ENCODE peak calls at places on chromosomes 12 and 14, in eight cellular contexts. K is tibial artery; M is GM23248; A is CD4-positive, CD25-positive, alpha-beta regulatory T cell; Q is Panc1; P is neural progenitor cell; S is esophagus squamous epithelium; G is WERI-Rb-1. U is an unnamed sample.

GRCh38 chr12:121595520-121595919 is 14.7 kb upstream of the KDM2B start:
- DNase-seq in K (no peak), M (no peak), A (no peak), Q (no peak), P (no peak), S (no peak), G (no peak), U (no peak)

GRCh38 chr14:95272057-95272456 is 47.7 kb downstream of the CLMN start:
- DNase-seq in K (no peak), M (no peak), A (no peak), Q (no peak), P (no peak), S (no peak), G (no peak), U (no peak)

GRCh38 chr12:123397400-123397799 is 13.5 kb downstream of the KMT5A start:
- DNase-seq in K (no peak), M (peak), A (no peak), Q (no peak), P (no peak), S (no peak), G (no peak), U (no peak)

GRCh38 chr12:46071335-46071734 is 81.0 kb upstream of the SCAF11 start:
- DNase-seq in K (no peak), M (peak), A (no peak), Q (no peak), P (no peak), S (no peak), G (no peak), U (no peak)

GRCh38 chr12:99985129-99985570 is 414 bp upstream of the ANKS1B start:
- DNase-seq in K (no peak), M (peak), A (no peak), Q (no peak), P (no peak), S (no peak), G (no peak), U (no peak)

GRCh38 chr12:75852143-75852542 is 179.4 kb downstream of the PHLDA1 start:
- DNase-seq in K (no peak), M (peak), A (no peak), Q (no peak), P (no peak), S (no peak), G (no peak), U (no peak)

GRCh38 chr12:42589465-42590323 is at the start of gene PRICKLE1:
- DNase-seq in K (no peak), M (peak), A (no peak), Q (no peak), P (peak), S (no peak), G (peak), U (no peak)

GRCh38 chr12:65725376-65725775 is 98.9 kb upstream of the HMGA2 start:
- DNase-seq in K (no peak), M (peak), A (no peak), Q (no peak), P (no peak), S (no peak), G (no peak), U (no peak)

GRCh38 chr12:51954465-51955361 is 3.2 kb downstream of the ACVR1B start:
- DNase-seq in K (no peak), M (peak), A (no peak), Q (no peak), P (no peak), S (no peak), G (no peak), U (no peak)

GRCh38 chr14:101062065-101062450 is 158.5 kb upstream of the RTL1 start:
- DNase-seq in K (peak), M (no peak), A (no peak), Q (no peak), P (peak), S (no peak), G (no peak), U (no peak)

GRCh38 chr14:79044894-79045624 is 874.9 kb downstream of the NRXN3 start:
- DNase-seq in K (no peak), M (peak), A (no peak), Q (peak), P (peak), S (no peak), G (no peak), U (peak)

GRCh38 chr14:103073876-103074698 is 9.9 kb upstream of the LBHD2 start:
- DNase-seq in K (no peak), M (peak), A (no peak), Q (no peak), P (no peak), S (no peak), G (no peak), U (no peak)

GRCh38 chr12:19967486-19967885 is 400.9 kb upstream of the PDE3A start:
- DNase-seq in K (no peak), M (peak), A (no peak), Q (no peak), P (no peak), S (no peak), G (no peak), U (peak)

GRCh38 chr12:24895612-24896011 is 53.3 kb downstream of the BCAT1 start:
- DNase-seq in K (no peak), M (peak), A (no peak), Q (no peak), P (no peak), S (no peak), G (no peak), U (no peak)

GRCh38 chr14:105437723-105438500 is 18.3 kb downstream of the MTA1 start:
- DNase-seq in K (no peak), M (no peak), A (no peak), Q (no peak), P (no peak), S (no peak), G (no peak), U (no peak)

GRCh38 chr14:54762296-54762695 is 140.3 kb downstream of the GCH1 start:
- DNase-seq in K (no peak), M (peak), A (no peak), Q (no peak), P (no peak), S (no peak), G (no peak), U (no peak)

GRCh38 chr12:101891462-101891971 is 14.1 kb downstream of the DRAM1 start:
- DNase-seq in K (no peak), M (peak), A (no peak), Q (no peak), P (no peak), S (no peak), G (no peak), U (peak)

GRCh38 chr14:83566567-83566966 is 1963.4 kb upstream of the FLRT2 start:
- DNase-seq in K (no peak), M (no peak), A (no peak), Q (no peak), P (no peak), S (no peak), G (no peak), U (no peak)

GRCh38 chr12:38664661-38665269 is 240.6 kb downstream of the CPNE8 start:
- DNase-seq in K (no peak), M (peak), A (no peak), Q (no peak), P (peak), S (no peak), G (peak), U (no peak)

GRCh38 chr14:67440513-67440912 is 28.5 kb upstream of the PLEK2 start:
- DNase-seq in K (no peak), M (no peak), A (no peak), Q (no peak), P (no peak), S (no peak), G (no peak), U (no peak)

GRCh38 chr12:89856431-89856830 is 147.8 kb upstream of the ATP2B1 start:
- DNase-seq in K (no peak), M (peak), A (no peak), Q (no peak), P (no peak), S (no peak), G (no peak), U (peak)

GRCh38 chr14:57492859-57493258 is 798 bp downstream of the CCDC198 start:
- DNase-seq in K (no peak), M (peak), A (no peak), Q (no peak), P (no peak), S (no peak), G (no peak), U (peak)

GRCh38 chr12:110913119-110914056 is 7.0 kb downstream of the MYL2 start:
- DNase-seq in K (no peak), M (no peak), A (no peak), Q (no peak), P (no peak), S (no peak), G (no peak), U (no peak)

GRCh38 chr12:103269962-103270361 is 225.8 kb downstream of the C12orf42 start:
- DNase-seq in K (no peak), M (no peak), A (no peak), Q (no peak), P (no peak), S (no peak), G (no peak), U (no peak)

GRCh38 chr14:90398315-90398811 is 1.5 kb downstream of the CALM1 start:
- DNase-seq in K (peak), M (peak), A (peak), Q (no peak), P (peak), S (no peak), G (peak), U (no peak)

GRCh38 chr14:91321131-91321530 is 76.6 kb upstream of the GPR68 start:
- DNase-seq in K (no peak), M (no peak), A (no peak), Q (no peak), P (no peak), S (no peak), G (no peak), U (no peak)

GRCh38 chr14:60093606-60094005 is 1.9 kb downstream of the PCNX4 start:
- DNase-seq in K (no peak), M (peak), A (no peak), Q (no peak), P (no peak), S (no peak), G (no peak), U (no peak)

GRCh38 chr14:60093088-60093487 is 1.4 kb downstream of the PCNX4 start:
- DNase-seq in K (no peak), M (peak), A (no peak), Q (no peak), P (no peak), S (no peak), G (no peak), U (no peak)

GRCh38 chr14:60092516-60092915 is 793 bp downstream of the PCNX4 start:
- DNase-seq in K (no peak), M (peak), A (no peak), Q (no peak), P (peak), S (no peak), G (no peak), U (no peak)

GRCh38 chr14:60095781-60096450 is 4.2 kb downstream of the PCNX4 start:
- DNase-seq in K (no peak), M (peak), A (no peak), Q (no peak), P (no peak), S (no peak), G (no peak), U (no peak)

DNA sequence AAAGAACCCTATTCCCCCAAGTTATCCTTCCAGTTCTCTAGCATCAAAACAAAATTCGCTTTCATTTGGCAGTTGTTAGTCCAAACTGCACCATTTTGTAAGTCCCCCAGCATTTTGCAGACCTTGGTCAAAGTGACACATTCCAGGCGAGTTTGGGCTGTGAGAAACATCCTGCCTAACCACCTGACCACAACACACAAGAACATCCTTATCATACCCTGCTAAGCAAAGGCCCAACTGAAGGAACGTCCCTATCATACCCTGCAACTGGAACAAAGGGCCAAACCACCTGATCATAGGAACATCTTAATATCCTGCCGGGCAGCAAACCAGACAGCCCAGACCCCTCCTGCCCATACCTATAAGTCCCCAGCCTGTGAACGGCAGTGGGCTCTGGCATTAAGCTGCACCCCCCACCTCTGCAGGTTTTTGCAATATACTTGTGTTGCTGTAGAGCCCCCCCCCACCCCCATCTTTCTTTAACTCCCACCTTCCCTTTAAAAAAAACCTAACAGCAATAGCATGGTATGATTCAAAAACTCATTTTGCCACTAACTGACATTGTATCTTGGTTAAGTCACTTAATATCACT is 2.7 kb downstream of the PCNX4 start:
- DNase-seq in K (no peak), M (peak), A (no peak), Q (no peak), P (peak), S (no peak), G (no peak), U (no peak)
- H3K4me3 ChIP-seq in K (no peak), M (peak), A (peak), Q (peak), P (peak), S (peak), G (no peak), U (peak)

GRCh38 chr14:75280448-75280830 is 1.8 kb downstream of the FOS start:
- DNase-seq in K (no peak), M (peak), A (no peak), Q (no peak), P (no peak), S (no peak), G (no peak), U (no peak)
- H3K4me3 ChIP-seq in K (peak), M (peak), A (peak), Q (peak), P (peak), S (peak), G (no peak), U (peak)

GRCh38 chr12:74381968-74382367 is 155.7 kb upstream of the ATXN7L3B start:
- DNase-seq in K (no peak), M (no peak), A (no peak), Q (no peak), P (no peak), S (no peak), G (no peak), U (no peak)
- H3K4me3 ChIP-seq in K (no peak), M (no peak), A (no peak), Q (no peak), P (no peak), S (no peak), G (no peak), U (no peak)

DNA sequence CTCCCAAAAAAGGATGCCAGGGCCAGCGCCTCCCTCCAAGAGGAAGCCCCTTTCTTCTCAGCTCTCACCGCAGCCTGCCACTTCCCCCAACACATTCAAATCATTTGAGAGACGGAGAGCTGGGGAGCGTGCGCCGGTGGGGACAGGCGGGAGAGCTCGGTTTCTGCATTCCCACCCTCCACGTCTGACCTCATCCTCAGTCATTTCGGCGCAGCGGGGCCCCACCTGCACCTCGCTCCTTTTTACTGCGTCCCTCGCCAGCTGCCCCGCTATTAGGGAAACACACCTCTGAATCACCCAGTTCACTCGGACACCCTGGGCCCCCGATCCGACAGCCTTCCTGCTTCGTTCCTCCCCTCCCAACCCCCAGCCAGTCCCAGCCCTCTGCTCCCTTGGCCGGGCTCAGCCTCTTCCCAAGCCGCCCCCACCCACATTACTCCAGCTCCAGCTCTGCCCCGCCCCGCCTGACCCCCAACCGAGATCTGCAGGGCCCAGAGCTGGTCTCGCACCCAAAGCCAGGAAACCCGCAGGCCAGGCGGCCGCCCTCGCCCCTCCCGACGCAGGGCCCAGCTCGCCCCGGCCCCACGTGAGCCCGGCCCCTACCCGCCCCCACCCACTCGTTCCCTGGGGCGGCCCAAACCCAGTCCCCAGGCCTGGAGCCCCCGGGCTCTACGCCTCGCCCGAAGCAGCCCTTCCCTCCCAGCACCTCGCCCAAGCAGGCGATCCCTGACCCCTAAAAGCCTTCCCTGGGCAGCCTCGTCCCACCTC is 797 bp downstream of the CORO1C start:
- DNase-seq in K (peak), M (peak), A (no peak), Q (no peak), P (peak), S (no peak), G (peak), U (no peak)
- H3K4me3 ChIP-seq in K (peak), M (peak), A (peak), Q (peak), P (peak), S (peak), G (peak), U (peak)

DNA sequence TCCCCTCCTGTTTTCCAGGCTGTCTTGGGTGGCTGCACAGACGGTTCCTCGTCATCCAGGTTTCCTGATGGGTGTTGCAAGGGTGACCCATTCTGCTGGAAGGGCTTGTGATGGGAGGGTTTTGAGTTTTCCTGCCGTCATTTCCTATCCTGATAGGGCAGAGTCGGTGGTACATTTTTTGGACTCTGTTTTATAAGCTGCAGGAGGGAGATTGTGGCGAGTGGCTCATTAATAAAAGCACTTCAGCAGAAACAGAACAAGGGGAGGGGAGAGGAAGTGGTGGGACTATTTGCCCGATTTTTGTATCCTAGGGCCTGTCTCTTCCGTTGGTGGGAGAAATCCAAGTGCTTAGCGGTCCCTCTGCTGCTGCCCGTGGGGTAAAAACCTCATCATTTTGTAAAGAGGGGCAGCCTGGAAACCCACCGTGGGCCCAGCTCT is 40.0 kb downstream of the TSPAN9 start:
- DNase-seq in K (no peak), M (no peak), A (no peak), Q (no peak), P (no peak), S (no peak), G (no peak), U (peak)
- H3K4me3 ChIP-seq in K (no peak), M (no peak), A (no peak), Q (no peak), P (no peak), S (no peak), G (no peak), U (peak)